ENCODE peak calls at places on chromosomes 11 and 22, in five cellular contexts. T is psoas muscle, Y is NCI-H1092 treated with DMSO at 0.1 percent for 48 hours, X is GM13976, Z is uterus. U is an unnamed sample.

GRCh38 chr11:11822946-11823345 is 18.8 kb upstream of the USP47 start:
- DNase-seq in T (no peak), Y (no peak), X (no peak), Z (no peak), U (no peak)

GRCh38 chr22:17746916-17747315 is 27.4 kb downstream of the BID start:
- DNase-seq in T (no peak), Y (no peak), X (no peak), Z (no peak), U (no peak)

GRCh38 chr11:44634401-44635281 is 69.2 kb downstream of the CD82 start:
- DNase-seq in T (peak; percentile 78), Y (peak; percentile 89), X (peak; percentile 15), Z (peak; percentile 94), U (peak; percentile 79)

GRCh38 chr11:93089474-93090102 is 108.2 kb downstream of the SLC36A4 start:
- DNase-seq in T (no peak), Y (peak; percentile 61), X (no peak), Z (no peak), U (no peak)

GRCh38 chr11:59187587-59187986 is 15.7 kb downstream of the DTX4 start:
- DNase-seq in T (peak; percentile 89), Y (no peak), X (no peak), Z (peak; percentile 59), U (peak; percentile 81)

GRCh38 chr11:14384338-14384737 is 25.4 kb upstream of the RRAS2 start:
- DNase-seq in T (no peak), Y (no peak), X (no peak), Z (no peak), U (no peak)

GRCh38 chr11:128837627-128838026 is 29.5 kb downstream of the KCNJ1 start:
- DNase-seq in T (no peak), Y (no peak), X (no peak), Z (no peak), U (no peak)

GRCh38 chr22:24325105-24325757 is 54.6 kb downstream of the SPECC1L start:
- DNase-seq in T (no peak), Y (no peak), X (peak; percentile 80), Z (no peak), U (no peak)

GRCh38 chr22:26435327-26436093 is 6.5 kb downstream of the ASPHD2 start:
- DNase-seq in T (no peak), Y (no peak), X (no peak), Z (no peak), U (no peak)

GRCh38 chr22:49525776-49526535 is 301.7 kb downstream of the BRD1 start:
- DNase-seq in T (peak; percentile 77), Y (no peak), X (no peak), Z (no peak), U (no peak)

GRCh38 chr11:64358907-64359711 is at the start of gene RPS6KA4:
- DNase-seq in T (peak; percentile 83), Y (no peak), X (peak; percentile 95), Z (peak; percentile 47), U (peak; percentile 86)

GRCh38 chr11:79342686-79343085 is 98.1 kb downstream of the TENM4 start:
- DNase-seq in T (no peak), Y (peak; percentile 32), X (no peak), Z (no peak), U (no peak)

GRCh38 chr11:67253872-67254624 is 12.2 kb upstream of the GRK2 start:
- DNase-seq in T (no peak), Y (no peak), X (no peak), Z (no peak), U (no peak)

GRCh38 chr11:75894036-75894585 is 79.1 kb downstream of the UVRAG start:
- DNase-seq in T (no peak), Y (no peak), X (no peak), Z (no peak), U (no peak)

GRCh38 chr11:108498046-108498815 is at the start of gene POGLUT3:
- DNase-seq in T (peak; percentile 79), Y (peak; percentile 68), X (peak; percentile 81), Z (peak; percentile 45), U (peak; percentile 79)

GRCh38 chr11:34348919-34349318 is 8.9 kb downstream of the ABTB2 start:
- DNase-seq in T (no peak), Y (peak; percentile 83), X (no peak), Z (no peak), U (no peak)

GRCh38 chr22:17434856-17435255 is 65.6 kb downstream of the CECR2 start:
- DNase-seq in T (no peak), Y (no peak), X (no peak), Z (no peak), U (no peak)

GRCh38 chr11:112837162-112837826 is 123.9 kb upstream of the NCAM1 start:
- DNase-seq in T (no peak), Y (peak; percentile 46), X (no peak), Z (no peak), U (peak; percentile 39)

GRCh38 chr11:88779551-88779950 is 286.2 kb downstream of the GRM5 start:
- DNase-seq in T (no peak), Y (no peak), X (no peak), Z (no peak), U (no peak)

GRCh38 chr11:77086521-77087472 is 15.8 kb upstream of the OMP start:
- DNase-seq in T (peak; percentile 46), Y (no peak), X (no peak), Z (no peak), U (peak; percentile 29)

GRCh38 chr11:93054881-93055280 is 85.4 kb downstream of the MTNR1B start:
- DNase-seq in T (no peak), Y (no peak), X (no peak), Z (no peak), U (no peak)

GRCh38 chr11:94753630-94754029 is 14.5 kb upstream of the AMOTL1 start:
- DNase-seq in T (no peak), Y (no peak), X (no peak), Z (no peak), U (no peak)

GRCh38 chr11:71342116-71342515 is 89.7 kb upstream of the SHANK2 start:
- DNase-seq in T (no peak), Y (no peak), X (no peak), Z (no peak), U (no peak)

GRCh38 chr11:76835928-76836612 is 24.6 kb upstream of the ACER3 start:
- DNase-seq in T (no peak), Y (peak; percentile 97), X (no peak), Z (peak; percentile 52), U (no peak)

GRCh38 chr22:29670615-29671014 is 49.2 kb upstream of the CABP7 start:
- DNase-seq in T (no peak), Y (no peak), X (no peak), Z (no peak), U (no peak)